ENCODE peak calls at places on chromosomes 4 and X, in seven cellular contexts. One of them, this sample, is unnamed. For H3K4me1, the result is how much of the 10 kb centered on the place peaks cover.

GRCh38 chr4:86831262-86832090 is 17.7 kb downstream of the SLC10A6 start:
- DNase-seq in breast epithelium: peak
- DNase-seq in cardiac muscle cell: no peak
- DNase-seq in lung: no peak
- DNase-seq in neuronal stem cell: no peak
- DNase-seq in tibial nerve: no peak
- DNase-seq in sigmoid colon: no peak
- DNase-seq in this sample: no peak

GRCh38 chrX:31931225-31931624 is 859.4 kb upstream of the FTHL17 start:
- DNase-seq in breast epithelium: no peak
- DNase-seq in cardiac muscle cell: no peak
- DNase-seq in lung: no peak
- DNase-seq in neuronal stem cell: peak
- DNase-seq in tibial nerve: no peak
- DNase-seq in sigmoid colon: no peak
- DNase-seq in this sample: no peak

GRCh38 chr4:25953740-25954139 is 39.7 kb downstream of the SMIM20 start:
- DNase-seq in breast epithelium: no peak
- DNase-seq in cardiac muscle cell: no peak
- DNase-seq in lung: no peak
- DNase-seq in neuronal stem cell: no peak
- DNase-seq in tibial nerve: no peak
- DNase-seq in sigmoid colon: no peak
- DNase-seq in this sample: no peak

GRCh38 chr4:150348079-150348478 is 233.9 kb upstream of the MAB21L2 start:
- DNase-seq in breast epithelium: no peak
- DNase-seq in cardiac muscle cell: no peak
- DNase-seq in lung: no peak
- DNase-seq in neuronal stem cell: no peak
- DNase-seq in tibial nerve: no peak
- DNase-seq in sigmoid colon: no peak
- DNase-seq in this sample: no peak

GRCh38 chr4:174365018-174365587 is 81.4 kb downstream of the CEP44 start:
- DNase-seq in breast epithelium: no peak
- DNase-seq in cardiac muscle cell: peak
- DNase-seq in lung: no peak
- DNase-seq in neuronal stem cell: peak
- DNase-seq in tibial nerve: no peak
- DNase-seq in sigmoid colon: no peak
- DNase-seq in this sample: no peak

GRCh38 chrX:22041931-22042530 is 9.9 kb downstream of the PHEX start:
- DNase-seq in breast epithelium: no peak
- DNase-seq in cardiac muscle cell: no peak
- DNase-seq in lung: no peak
- DNase-seq in neuronal stem cell: no peak
- DNase-seq in tibial nerve: no peak
- DNase-seq in sigmoid colon: no peak
- DNase-seq in this sample: no peak

GRCh38 chr4:169565606-169566351 is 46.6 kb downstream of the NEK1 start:
- DNase-seq in breast epithelium: no peak
- DNase-seq in cardiac muscle cell: no peak
- DNase-seq in lung: no peak
- DNase-seq in neuronal stem cell: no peak
- DNase-seq in tibial nerve: no peak
- DNase-seq in sigmoid colon: no peak
- DNase-seq in this sample: no peak

GRCh38 chr4:41933997-41934812 is 1.0 kb upstream of the TMEM33 start:
- DNase-seq in breast epithelium: no peak
- DNase-seq in cardiac muscle cell: no peak
- DNase-seq in lung: peak
- DNase-seq in neuronal stem cell: no peak
- DNase-seq in tibial nerve: no peak
- DNase-seq in sigmoid colon: no peak
- DNase-seq in this sample: no peak

GRCh38 chr4:19615086-19615689 is 636.5 kb upstream of the SLIT2 start:
- DNase-seq in breast epithelium: no peak
- DNase-seq in cardiac muscle cell: no peak
- DNase-seq in lung: no peak
- DNase-seq in neuronal stem cell: no peak
- DNase-seq in tibial nerve: no peak
- DNase-seq in sigmoid colon: no peak
- DNase-seq in this sample: no peak

GRCh38 chr4:33493231-33493630 is 2751.1 kb downstream of the ARAP2 start:
- DNase-seq in breast epithelium: no peak
- DNase-seq in cardiac muscle cell: no peak
- DNase-seq in lung: no peak
- DNase-seq in neuronal stem cell: no peak
- DNase-seq in tibial nerve: no peak
- DNase-seq in sigmoid colon: no peak
- DNase-seq in this sample: no peak

GRCh38 chrX:4787971-4788370 is 1074.5 kb upstream of the PRKX start:
- DNase-seq in breast epithelium: no peak
- DNase-seq in cardiac muscle cell: no peak
- DNase-seq in lung: no peak
- DNase-seq in neuronal stem cell: no peak
- DNase-seq in tibial nerve: no peak
- DNase-seq in sigmoid colon: no peak
- DNase-seq in this sample: no peak

GRCh38 chr4:183118585-183118984 is 19.5 kb downstream of the WWC2 start:
- DNase-seq in breast epithelium: no peak
- DNase-seq in cardiac muscle cell: peak
- DNase-seq in lung: no peak
- DNase-seq in neuronal stem cell: peak
- DNase-seq in tibial nerve: no peak
- DNase-seq in sigmoid colon: no peak
- DNase-seq in this sample: no peak

GRCh38 chr4:77818667-77819408 is at the start of gene CNOT6L:
- DNase-seq in breast epithelium: peak
- DNase-seq in cardiac muscle cell: peak
- DNase-seq in lung: peak
- DNase-seq in neuronal stem cell: peak
- DNase-seq in tibial nerve: peak
- DNase-seq in sigmoid colon: peak
- DNase-seq in this sample: peak
- H3K4me1 ChIP-seq in breast epithelium: under half
- H3K4me1 ChIP-seq in cardiac muscle cell: under half
- H3K4me1 ChIP-seq in lung: under half
- H3K4me1 ChIP-seq in neuronal stem cell: under half
- H3K4me1 ChIP-seq in tibial nerve: under half
- H3K4me1 ChIP-seq in sigmoid colon: under half
- H3K4me1 ChIP-seq in this sample: under half

GRCh38 chrX:47358387-47359065 is 11.9 kb upstream of the ZNF157 start:
- DNase-seq in breast epithelium: no peak
- DNase-seq in cardiac muscle cell: no peak
- DNase-seq in lung: no peak
- DNase-seq in neuronal stem cell: no peak
- DNase-seq in tibial nerve: no peak
- DNase-seq in sigmoid colon: no peak
- DNase-seq in this sample: no peak

GRCh38 chrX:47360423-47361179 is 9.8 kb upstream of the ZNF157 start:
- DNase-seq in breast epithelium: no peak
- DNase-seq in cardiac muscle cell: no peak
- DNase-seq in lung: no peak
- DNase-seq in neuronal stem cell: no peak
- DNase-seq in tibial nerve: no peak
- DNase-seq in sigmoid colon: no peak
- DNase-seq in this sample: no peak

GRCh38 chrX:47366051-47366722 is 4.2 kb upstream of the ZNF157 start:
- DNase-seq in breast epithelium: peak
- DNase-seq in cardiac muscle cell: peak
- DNase-seq in lung: peak
- DNase-seq in neuronal stem cell: peak
- DNase-seq in tibial nerve: no peak
- DNase-seq in sigmoid colon: peak
- DNase-seq in this sample: peak

GRCh38 chrX:47361538-47362511 is 8.6 kb upstream of the ZNF157 start:
- DNase-seq in breast epithelium: peak
- DNase-seq in cardiac muscle cell: peak
- DNase-seq in lung: peak
- DNase-seq in neuronal stem cell: peak
- DNase-seq in tibial nerve: peak
- DNase-seq in sigmoid colon: peak
- DNase-seq in this sample: peak
- H3K27ac ChIP-seq in breast epithelium: peak
- H3K27ac ChIP-seq in cardiac muscle cell: peak
- H3K27ac ChIP-seq in lung: no peak
- H3K27ac ChIP-seq in neuronal stem cell: peak
- H3K27ac ChIP-seq in tibial nerve: peak
- H3K27ac ChIP-seq in sigmoid colon: peak
- H3K27ac ChIP-seq in this sample: no peak

DNA sequence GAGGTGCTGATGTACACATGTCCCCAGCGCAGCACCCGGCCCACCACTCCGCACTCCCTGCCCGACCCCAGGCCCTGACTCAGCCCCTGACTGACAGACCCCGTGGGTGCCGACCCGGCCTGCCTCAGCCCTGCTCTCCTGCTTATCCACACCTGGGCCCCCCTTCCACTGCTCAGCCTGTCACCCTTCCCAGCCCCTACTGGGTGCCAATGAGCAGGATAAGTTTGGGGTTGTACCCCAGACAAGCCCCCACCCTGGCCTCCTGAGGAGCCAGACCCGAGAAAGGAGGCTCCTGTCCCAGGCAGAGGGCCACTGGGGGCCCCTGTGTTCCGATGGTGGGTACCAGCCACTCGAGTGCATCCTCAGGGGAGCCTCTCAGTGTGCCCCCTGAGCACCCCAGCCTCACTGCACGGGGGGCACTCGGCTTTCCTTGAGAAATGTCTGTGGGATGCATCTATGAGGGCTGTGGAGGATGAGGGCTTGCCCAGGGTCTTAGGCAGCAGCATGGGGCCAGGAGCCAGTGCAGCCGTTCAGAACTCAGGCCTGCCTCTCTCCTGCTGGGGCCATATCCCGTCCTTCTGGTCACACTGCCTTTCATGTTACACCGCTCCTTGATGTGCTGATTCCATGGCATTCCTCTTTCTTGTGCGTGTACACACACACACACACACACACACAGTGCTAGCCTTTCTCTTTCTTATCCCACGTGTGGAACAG is 220.0 kb upstream of the PSAPL1 start:
- DNase-seq in breast epithelium: no peak
- DNase-seq in cardiac muscle cell: no peak
- DNase-seq in lung: no peak
- DNase-seq in neuronal stem cell: no peak
- DNase-seq in tibial nerve: no peak
- DNase-seq in sigmoid colon: no peak
- DNase-seq in this sample: no peak
- H3K4me1 ChIP-seq in breast epithelium: under half
- H3K4me1 ChIP-seq in cardiac muscle cell: under half
- H3K4me1 ChIP-seq in lung: under half
- H3K4me1 ChIP-seq in neuronal stem cell: under half
- H3K4me1 ChIP-seq in tibial nerve: under half
- H3K4me1 ChIP-seq in sigmoid colon: under half
- H3K4me1 ChIP-seq in this sample: under half

DNA sequence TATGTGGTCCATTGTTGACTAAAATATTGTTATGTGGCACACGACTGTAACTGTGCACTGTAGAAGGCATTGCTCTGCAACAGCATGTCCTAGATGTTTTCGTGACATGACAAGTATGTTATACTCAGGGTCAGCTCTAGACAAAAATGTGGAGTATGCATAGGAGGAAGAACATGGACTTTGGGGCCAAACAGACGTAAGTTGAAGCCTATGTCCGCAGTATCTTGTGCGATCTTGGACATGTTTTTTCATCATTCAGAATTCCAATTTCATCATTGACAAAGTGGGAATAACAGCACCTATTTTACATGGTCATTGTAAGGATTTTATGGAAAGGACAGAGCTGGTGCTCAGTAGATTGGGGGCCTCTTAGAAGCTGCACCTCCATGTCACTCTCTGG is 27.7 kb upstream of the PROM1 start:
- DNase-seq in breast epithelium: no peak
- DNase-seq in cardiac muscle cell: no peak
- DNase-seq in lung: no peak
- DNase-seq in neuronal stem cell: no peak
- DNase-seq in tibial nerve: no peak
- DNase-seq in sigmoid colon: no peak
- DNase-seq in this sample: no peak
- H3K27ac ChIP-seq in breast epithelium: no peak
- H3K27ac ChIP-seq in cardiac muscle cell: no peak
- H3K27ac ChIP-seq in lung: no peak
- H3K27ac ChIP-seq in neuronal stem cell: no peak
- H3K27ac ChIP-seq in tibial nerve: no peak
- H3K27ac ChIP-seq in sigmoid colon: no peak
- H3K27ac ChIP-seq in this sample: no peak

GRCh38 chr4:140234697-140235060 is 80.7 kb upstream of the MAML3 start:
- DNase-seq in breast epithelium: no peak
- DNase-seq in cardiac muscle cell: no peak
- DNase-seq in lung: no peak
- DNase-seq in neuronal stem cell: no peak
- DNase-seq in tibial nerve: no peak
- DNase-seq in sigmoid colon: no peak
- DNase-seq in this sample: no peak
- H3K4me1 ChIP-seq in breast epithelium: under half
- H3K4me1 ChIP-seq in cardiac muscle cell: under half
- H3K4me1 ChIP-seq in lung: under half
- H3K4me1 ChIP-seq in neuronal stem cell: under half
- H3K4me1 ChIP-seq in tibial nerve: under half
- H3K4me1 ChIP-seq in sigmoid colon: half or more
- H3K4me1 ChIP-seq in this sample: under half

GRCh38 chr4:142406051-142406549 is 440.0 kb downstream of the INPP4B start:
- DNase-seq in breast epithelium: no peak
- DNase-seq in cardiac muscle cell: peak
- DNase-seq in lung: no peak
- DNase-seq in neuronal stem cell: no peak
- DNase-seq in tibial nerve: no peak
- DNase-seq in sigmoid colon: no peak
- DNase-seq in this sample: no peak
- H3K27ac ChIP-seq in breast epithelium: peak
- H3K27ac ChIP-seq in cardiac muscle cell: peak
- H3K27ac ChIP-seq in lung: peak
- H3K27ac ChIP-seq in neuronal stem cell: no peak
- H3K27ac ChIP-seq in tibial nerve: peak
- H3K27ac ChIP-seq in sigmoid colon: peak
- H3K27ac ChIP-seq in this sample: peak